ENCODE peak calls at places on chromosomes 6 and 20, in seven cellular contexts. T is GM10248, K is astrocyte of the spinal cord, V is HFF-Myc, Q is spleen, A is AG10803, P is cardiac fibroblast. L is an unnamed sample.

GRCh38 chr20:38676576-38676975 is 47.7 kb upstream of the SLC32A1 start:
- DNase-seq in K (no peak), A (no peak), Q (no peak), T (no peak), V (no peak), P (no peak), L (no peak)

GRCh38 chr6:136784910-136785746 is 7.1 kb downstream of the MAP3K5 start:
- DNase-seq in K (no peak), Q (peak; percentile 91), V (no peak), A (no peak), P (peak; percentile 61), T (no peak), L (no peak)

GRCh38 chr20:37263686-37264085 is 2.1 kb upstream of the GHRH start:
- DNase-seq in T (no peak), Q (no peak), P (no peak), V (no peak), K (no peak), A (no peak), L (no peak)

GRCh38 chr6:150118642-150119041 is 24.2 kb upstream of the PPP1R14C start:
- DNase-seq in K (no peak), Q (no peak), A (no peak), V (no peak), T (no peak), P (no peak), L (no peak)

GRCh38 chr6:53986165-53986720 is 125.0 kb upstream of the MLIP start:
- DNase-seq in T (peak; percentile 15), Q (no peak), K (peak; percentile 77), V (peak; percentile 70), A (peak; percentile 62), P (peak; percentile 74), L (peak; percentile 11)

GRCh38 chr6:130482645-130483390 is 117.0 kb downstream of the TMEM200A start:
- DNase-seq in A (peak; percentile 64), T (no peak), Q (no peak), K (peak; percentile 71), V (no peak), P (peak; percentile 41), L (no peak)

GRCh38 chr6:116624036-116624805 is 7.9 kb downstream of the RSPH4A start:
- DNase-seq in P (no peak), V (no peak), T (no peak), Q (no peak), A (no peak), K (no peak), L (no peak)

GRCh38 chr6:36701401-36701991 is 3.9 kb downstream of the RAB44 start:
- DNase-seq in K (no peak), V (no peak), P (no peak), A (no peak), T (no peak), Q (peak; percentile 64), L (no peak)

GRCh38 chr6:137389150-137389664 is 105.0 kb downstream of the OLIG3 start:
- DNase-seq in Q (no peak), A (no peak), T (peak; percentile 47), K (no peak), P (peak; percentile 23), V (no peak), L (peak; percentile 57)

GRCh38 chr20:25083773-25084615 is 2.1 kb upstream of the VSX1 start:
- DNase-seq in T (no peak), Q (peak; percentile 75), V (no peak), K (no peak), P (no peak), A (no peak), L (no peak)

GRCh38 chr20:3494218-3494617 is 23.4 kb downstream of the ATRN start:
- DNase-seq in Q (no peak), T (no peak), P (no peak), A (no peak), K (no peak), V (no peak), L (no peak)

GRCh38 chr6:113584767-113585166 is 272.4 kb upstream of the MARCKS start:
- DNase-seq in Q (no peak), T (no peak), V (no peak), K (no peak), P (no peak), A (no peak), L (no peak)

GRCh38 chr6:66396549-66396948 is 689.5 kb upstream of the EYS start:
- DNase-seq in K (no peak), Q (no peak), P (no peak), A (no peak), T (no peak), V (no peak), L (no peak)

GRCh38 chr6:157911278-157911677 is 70.4 kb upstream of the SYNJ2 start:
- DNase-seq in K (no peak), P (no peak), Q (no peak), T (no peak), A (no peak), V (no peak), L (no peak)

GRCh38 chr6:26033132-26033941 is 53.9 kb upstream of the HFE start:
- DNase-seq in T (peak; percentile 88), K (peak; percentile 98), Q (peak; percentile 94), V (peak; percentile 99), A (peak; percentile 99), P (peak; percentile 99), L (peak; percentile 83)

GRCh38 chr6:37507690-37508421 is 8.2 kb upstream of the CCDC167 start:
- DNase-seq in K (no peak), V (no peak), Q (peak; percentile 28), A (no peak), T (no peak), P (no peak), L (no peak)

GRCh38 chr6:170011233-170012142 is 260.1 kb downstream of the ERMARD start:
- DNase-seq in P (no peak), V (no peak), A (no peak), K (no peak), T (no peak), Q (no peak), L (no peak)

GRCh38 chr6:26330835-26331808 is 33.9 kb upstream of the BTN3A2 start:
- DNase-seq in V (no peak), A (peak; percentile 12), P (peak; percentile 82), T (peak; percentile 57), Q (no peak), K (peak; percentile 52), L (peak; percentile 46)

GRCh38 chr6:151179321-151179720 is 60.4 kb upstream of the AKAP12 start:
- DNase-seq in V (peak; percentile 20), K (peak; percentile 85), A (peak; percentile 73), T (no peak), Q (no peak), P (peak; percentile 83), L (no peak)

GRCh38 chr6:6969761-6970223 is 138.0 kb upstream of the RREB1 start:
- DNase-seq in V (no peak), A (no peak), T (no peak), K (no peak), Q (no peak), P (no peak), L (no peak)

GRCh38 chr6:16761469-16762264 is 407 bp upstream of the ATXN1 start:
- DNase-seq in T (peak; percentile 82), Q (peak; percentile 96), P (peak; percentile 91), A (peak; percentile 92), V (no peak), K (peak; percentile 95), L (peak; percentile 90)

GRCh38 chr6:25431642-25432307 is 152.6 kb downstream of the CARMIL1 start:
- DNase-seq in K (no peak), V (no peak), P (no peak), Q (no peak), A (no peak), T (no peak), L (no peak)

GRCh38 chr20:7505835-7506221 is 434.4 kb downstream of the HAO1 start:
- DNase-seq in T (no peak), A (no peak), P (no peak), Q (no peak), K (no peak), V (no peak), L (no peak)

DNA sequence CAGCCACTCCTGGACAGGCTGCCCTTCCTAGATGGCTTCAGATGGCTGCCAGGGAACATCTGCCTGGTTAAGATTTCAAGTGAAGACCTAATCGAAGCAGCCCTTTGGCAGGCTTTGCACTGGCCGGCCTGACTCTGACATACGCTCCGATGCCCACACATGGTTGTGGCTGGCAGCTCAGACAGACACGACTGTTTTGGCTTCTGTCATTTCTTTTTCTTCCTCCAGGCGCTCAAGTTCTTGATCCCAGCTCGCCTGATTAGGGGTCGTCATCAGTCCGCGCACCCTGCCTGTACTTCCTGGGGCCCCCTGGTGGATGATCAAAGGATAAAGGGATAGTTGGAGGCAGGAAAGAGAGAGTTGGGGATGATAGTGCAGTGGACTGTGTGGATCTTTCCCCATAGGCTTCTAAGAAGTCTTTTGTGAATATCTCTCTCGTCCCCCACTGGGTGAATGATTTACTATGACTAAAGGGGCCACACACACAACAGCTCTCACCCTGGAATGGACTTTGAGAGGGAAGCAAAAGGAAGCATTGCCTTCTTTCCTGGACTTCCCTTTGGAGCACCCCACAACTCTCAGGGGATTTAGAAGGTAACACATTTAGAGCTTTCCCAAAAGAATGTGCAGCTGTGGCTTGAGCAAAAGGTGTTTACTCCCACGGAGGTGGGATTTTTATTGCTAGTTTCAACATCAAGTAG is 21.4 kb upstream of the TRAM2 start:
- DNase-seq in Q (no peak), P (peak; percentile 88), K (peak; percentile 81), V (no peak), A (peak; percentile 81), T (no peak), L (peak; percentile 36)
- TF ChIP-seq CTCF in Q (peak; percentile 52), P (peak; percentile 81), K (peak; percentile 84), V (peak; percentile 83), A (peak; percentile 81), T (peak; percentile 39), L (peak; percentile 19)

GRCh38 chr6:90712165-90712564 is 125.3 kb upstream of the MAP3K7 start:
- DNase-seq in K (no peak), A (no peak), T (no peak), P (no peak), V (no peak), Q (no peak), L (no peak)
- TF ChIP-seq CTCF in K (no peak), A (no peak), T (no peak), P (no peak), V (no peak), Q (no peak), L (no peak)

GRCh38 chr20:380763-381580 is 412 bp downstream of the TRIB3 start:
- DNase-seq in Q (peak; percentile 93), V (no peak), T (peak; percentile 80), P (peak; percentile 61), A (peak; percentile 86), K (peak; percentile 58), L (peak; percentile 78)
- TF ChIP-seq CTCF in Q (no peak), V (no peak), T (no peak), P (no peak), A (peak; percentile 6), K (peak; percentile 6), L (peak; percentile 9)

DNA sequence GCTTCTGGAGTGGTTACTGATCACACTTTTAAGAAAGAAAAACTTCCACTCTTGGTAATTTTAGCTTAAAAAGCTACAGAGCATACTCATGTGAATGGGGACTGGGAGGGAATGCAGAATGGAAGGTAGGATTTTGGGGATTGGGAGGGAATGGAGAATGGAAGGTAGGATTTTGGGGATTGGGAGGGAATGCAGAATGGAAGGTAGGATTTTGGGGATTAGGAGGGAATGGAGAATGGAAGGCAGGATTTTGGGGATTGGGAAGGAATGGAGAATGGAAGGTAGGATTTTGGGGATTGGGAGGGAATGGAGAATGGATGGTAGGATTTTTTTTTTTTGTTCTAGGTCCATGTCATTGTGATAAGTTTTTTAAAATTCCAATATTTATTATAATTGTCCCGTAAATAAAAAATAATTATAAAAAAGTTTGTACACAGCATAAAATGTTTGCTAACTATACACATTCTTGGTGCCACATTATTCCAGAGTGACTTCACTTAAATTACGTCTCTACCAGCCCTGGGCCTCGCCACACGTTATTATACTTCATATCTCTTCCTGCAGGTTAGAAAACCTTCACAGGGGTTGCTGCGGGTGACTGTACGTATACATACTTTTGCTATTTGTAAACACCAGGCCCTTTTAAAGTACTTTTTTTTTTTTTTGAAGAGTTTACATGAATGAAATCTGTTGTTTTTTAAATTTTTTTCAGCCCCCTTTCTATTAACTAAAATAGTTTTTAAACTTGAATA is 127.3 kb downstream of the TIAM2 start:
- DNase-seq in T (no peak), V (no peak), A (no peak), P (no peak), Q (no peak), K (no peak), L (no peak)
- TF ChIP-seq CTCF in T (no peak), V (no peak), A (no peak), P (no peak), Q (no peak), K (no peak), L (no peak)